ENCODE peak calls at places on chromosomes 6 and 20, in eight cellular contexts. V, D, C, K, J, L, Z and H are unnamed samples.

GRCh38 chr6:23077797-23078196 is 508.4 kb downstream of the HDGFL1 start:
- DNase-seq in V (no peak), D (no peak), C (no peak), K (no peak), J (no peak), L (no peak), Z (no peak), H (no peak)

GRCh38 chr6:12185081-12185673 is 105.0 kb upstream of the EDN1 start:
- DNase-seq in V (no peak), D (no peak), C (peak), K (no peak), J (no peak), L (no peak), Z (no peak), H (no peak)

GRCh38 chr6:142819603-142820335 is 125.2 kb downstream of the HIVEP2 start:
- DNase-seq in V (peak), D (peak), C (no peak), K (peak), J (peak), L (no peak), Z (no peak), H (no peak)

GRCh38 chr20:39108746-39109145 is 146.6 kb downstream of the DHX35 start:
- DNase-seq in V (no peak), D (peak), C (no peak), K (peak), J (no peak), L (no peak), Z (no peak), H (no peak)

GRCh38 chr6:56570434-56571359 is 72.0 kb downstream of the DST start:
- DNase-seq in V (peak), D (peak), C (peak), K (peak), J (peak), L (no peak), Z (no peak), H (no peak)

GRCh38 chr6:23940466-23940865 is 185.5 kb upstream of the NRSN1 start:
- DNase-seq in V (no peak), D (no peak), C (no peak), K (no peak), J (no peak), L (no peak), Z (no peak), H (no peak)

GRCh38 chr6:33792990-33793389 is 4.1 kb upstream of the LEMD2 start:
- DNase-seq in V (no peak), D (no peak), C (no peak), K (no peak), J (no peak), L (no peak), Z (no peak), H (no peak)

GRCh38 chr20:62308102-62308822 is 5.5 kb downstream of the ADRM1 start:
- DNase-seq in V (no peak), D (no peak), C (no peak), K (no peak), J (no peak), L (no peak), Z (no peak), H (no peak)

GRCh38 chr6:39228111-39228971 is 934 bp downstream of the KCNK5 start:
- DNase-seq in V (no peak), D (no peak), C (no peak), K (no peak), J (no peak), L (no peak), Z (no peak), H (no peak)

GRCh38 chr6:25053875-25054371 is 118.2 kb upstream of the RIPOR2 start:
- DNase-seq in V (no peak), D (peak), C (peak), K (peak), J (no peak), L (no peak), Z (no peak), H (no peak)